ENCODE peak calls at places on chromosome 7, in five cellular contexts. Q, Y, G, E and H are unnamed samples.

GRCh38 chr7:141369422-141369821 is 181.8 kb upstream of the AGK start:
- DNase-seq in Q (no peak), Y (no peak), G (no peak), E (no peak), H (no peak)

GRCh38 chr7:104130726-104131125 is 77.1 kb downstream of the ORC5 start:
- DNase-seq in Q (peak), Y (no peak), G (peak), E (no peak), H (no peak)

GRCh38 chr7:98110249-98111022 is 3.8 kb downstream of the LMTK2 start:
- DNase-seq in Q (no peak), Y (no peak), G (no peak), E (no peak), H (peak)

GRCh38 chr7:80935971-80936370 is 17.1 kb upstream of the SEMA3C start:
- DNase-seq in Q (no peak), Y (no peak), G (no peak), E (no peak), H (peak)

GRCh38 chr7:141053626-141054025 is 20.2 kb upstream of the TMEM178B start:
- DNase-seq in Q (no peak), Y (peak), G (no peak), E (no peak), H (peak)

GRCh38 chr7:512541-513311 is 6.9 kb downstream of the PDGFA start:
- DNase-seq in Q (peak), Y (no peak), G (no peak), E (no peak), H (peak)

GRCh38 chr7:158365332-158365731 is 222.3 kb downstream of the PTPRN2 start:
- DNase-seq in Q (no peak), Y (no peak), G (no peak), E (no peak), H (no peak)

GRCh38 chr7:122312789-122313188 is 8.2 kb upstream of the FEZF1 start:
- DNase-seq in Q (no peak), Y (no peak), G (no peak), E (no peak), H (no peak)

GRCh38 chr7:134720091-134720935 is 59.1 kb upstream of the CALD1 start:
- DNase-seq in Q (peak), Y (no peak), G (no peak), E (no peak), H (peak)

GRCh38 chr7:23315366-23315765 is 16.2 kb downstream of the MALSU1 start:
- DNase-seq in Q (peak), Y (no peak), G (peak), E (no peak), H (no peak)

GRCh38 chr7:68224041-68224534 is 1227.5 kb downstream of the TYW1 start:
- DNase-seq in Q (no peak), Y (no peak), G (no peak), E (peak), H (no peak)

GRCh38 chr7:92831716-92832622 is 4.4 kb downstream of the CDK6 start:
- DNase-seq in Q (peak), Y (no peak), G (no peak), E (no peak), H (peak)

GRCh38 chr7:112207106-112207592 is 654 bp downstream of the ZNF277 start:
- DNase-seq in Q (no peak), Y (no peak), G (no peak), E (no peak), H (peak)

GRCh38 chr7:116698930-116699722 is 27.1 kb downstream of the MET start:
- DNase-seq in Q (no peak), Y (no peak), G (no peak), E (no peak), H (peak)

GRCh38 chr7:30659312-30659711 is 22.9 kb downstream of the CRHR2 start:
- DNase-seq in Q (no peak), Y (no peak), G (no peak), E (no peak), H (peak)

GRCh38 chr7:139913006-139913405 is 83.9 kb downstream of the TBXAS1 start:
- DNase-seq in Q (no peak), Y (no peak), G (no peak), E (no peak), H (no peak)

GRCh38 chr7:107355616-107356015 is 114.2 kb upstream of the GPR22 start:
- DNase-seq in Q (peak), Y (no peak), G (no peak), E (no peak), H (no peak)

GRCh38 chr7:144777005-144777814 is 58.6 kb downstream of the TPK1 start:
- DNase-seq in Q (no peak), Y (no peak), G (no peak), E (no peak), H (no peak)

GRCh38 chr7:73738612-73739386 is at the start of gene ABHD11:
- DNase-seq in Q (peak), Y (peak), G (peak), E (peak), H (peak)

GRCh38 chr7:130893441-130893894 is 159.5 kb upstream of the KLF14 start:
- DNase-seq in Q (peak), Y (no peak), G (no peak), E (peak), H (peak)

GRCh38 chr7:136348542-136348941 is 371.4 kb upstream of the MTPN start:
- DNase-seq in Q (no peak), Y (no peak), G (no peak), E (no peak), H (no peak)

GRCh38 chr7:1668932-1669485 is 1.1 kb upstream of the ELFN1 start:
- DNase-seq in Q (peak), Y (peak), G (no peak), E (no peak), H (peak)

GRCh38 chr7:85041599-85042216 is 145.1 kb downstream of the SEMA3D start:
- DNase-seq in Q (peak), Y (no peak), G (peak), E (peak), H (peak)

GRCh38 chr7:94295805-94296204 is 98.9 kb upstream of the COL1A2 start:
- DNase-seq in Q (peak), Y (no peak), G (no peak), E (no peak), H (peak)

GRCh38 chr7:18693826-18694225 is 198.3 kb downstream of the HDAC9 start:
- DNase-seq in Q (no peak), Y (no peak), G (no peak), E (no peak), H (no peak)

GRCh38 chr7:123682690-123683089 is 27.0 kb downstream of the LMOD2 start:
- DNase-seq in Q (peak), Y (no peak), G (no peak), E (peak), H (peak)

GRCh38 chr7:25173184-25173583 is 48.1 kb upstream of the CYCS start:
- DNase-seq in Q (no peak), Y (no peak), G (no peak), E (no peak), H (no peak)

GRCh38 chr7:105178177-105178576 is 164.2 kb downstream of the KMT2E start:
- DNase-seq in Q (no peak), Y (no peak), G (no peak), E (peak), H (no peak)

GRCh38 chr7:130369110-130369711 is 11.1 kb upstream of the CPA1 start:
- DNase-seq in Q (peak), Y (no peak), G (peak), E (no peak), H (peak)

GRCh38 chr7:22452142-22452763 is 47.7 kb downstream of the STEAP1B start:
- DNase-seq in Q (peak), Y (no peak), G (no peak), E (peak), H (peak)

GRCh38 chr7:75650671-75651070 is 88.1 kb downstream of the HIP1 start:
- DNase-seq in Q (no peak), Y (no peak), G (no peak), E (no peak), H (no peak)

GRCh38 chr7:30859202-30859939 is 52.3 kb upstream of the AQP1 start:
- DNase-seq in Q (no peak), Y (no peak), G (no peak), E (no peak), H (no peak)

GRCh38 chr7:38630720-38631673 is at the start of gene AMPH:
- DNase-seq in Q (peak), Y (no peak), G (no peak), E (peak), H (peak)

GRCh38 chr7:46247622-46248181 is 326.6 kb upstream of the IGFBP3 start:
- DNase-seq in Q (no peak), Y (no peak), G (no peak), E (no peak), H (no peak)

GRCh38 chr7:45292481-45292880 is 134.9 kb downstream of the RAMP3 start:
- DNase-seq in Q (peak), Y (no peak), G (no peak), E (no peak), H (no peak)